ENCODE peak calls at places on chromosomes 12 and 14, in ten cellular contexts. G, E, F, R, U, D, I, J, Q and L are unnamed samples.

GRCh38 chr14:57266060-57266459 is 2.6 kb downstream of the EXOC5 start:
- DNase-seq in G (no peak), E (no peak), F (no peak), R (no peak), U (no peak), D (no peak), I (no peak), J (no peak), Q (no peak), L (no peak)

GRCh38 chr12:3119192-3119744 is 42.1 kb downstream of the TSPAN9 start:
- DNase-seq in G (peak), E (no peak), F (no peak), R (no peak), U (no peak), D (no peak), I (no peak), J (no peak), Q (no peak), L (no peak)

GRCh38 chr12:110689002-110689600 is at the start of gene HVCN1:
- DNase-seq in G (no peak), E (no peak), F (peak), R (peak), U (no peak), D (peak), I (peak), J (no peak), Q (no peak), L (peak)

GRCh38 chr14:30610719-30611388 is 11.3 kb upstream of the SCFD1 start:
- DNase-seq in G (peak), E (peak), F (peak), R (peak), U (no peak), D (no peak), I (no peak), J (peak), Q (peak), L (peak)

GRCh38 chr14:93269341-93270068 is 62.4 kb downstream of the UBR7 start:
- DNase-seq in G (peak), E (no peak), F (no peak), R (no peak), U (no peak), D (no peak), I (no peak), J (no peak), Q (no peak), L (no peak)

GRCh38 chr12:132761032-132761910 is at the start of gene ANKLE2:
- DNase-seq in G (peak), E (peak), F (peak), R (peak), U (peak), D (peak), I (peak), J (peak), Q (peak), L (peak)

GRCh38 chr12:50506753-50507473 is 2.1 kb downstream of the DIP2B start:
- DNase-seq in G (no peak), E (no peak), F (no peak), R (no peak), U (no peak), D (no peak), I (no peak), J (no peak), Q (no peak), L (no peak)

GRCh38 chr12:122473543-122474323 is 27.0 kb downstream of the ZCCHC8 start:
- DNase-seq in G (peak), E (no peak), F (no peak), R (no peak), U (peak), D (peak), I (no peak), J (no peak), Q (peak), L (no peak)

GRCh38 chr12:10672231-10672868 is 1.5 kb downstream of the STYK1 start:
- DNase-seq in G (no peak), E (no peak), F (peak), R (no peak), U (no peak), D (no peak), I (no peak), J (peak), Q (no peak), L (no peak)

GRCh38 chr14:76486251-76486743 is 110.4 kb downstream of the ESRRB start:
- DNase-seq in G (no peak), E (peak), F (no peak), R (no peak), U (no peak), D (no peak), I (no peak), J (no peak), Q (no peak), L (no peak)

GRCh38 chr14:77158175-77158908 is 16.8 kb upstream of the ZDHHC22 start:
- DNase-seq in G (peak), E (no peak), F (no peak), R (no peak), U (no peak), D (no peak), I (no peak), J (no peak), Q (peak), L (no peak)

GRCh38 chr12:76491292-76491691 is 68.3 kb downstream of the OSBPL8 start:
- DNase-seq in G (no peak), E (no peak), F (no peak), R (no peak), U (no peak), D (no peak), I (no peak), J (no peak), Q (no peak), L (no peak)

GRCh38 chr12:68157295-68157871 is 2.2 kb downstream of the IFNG start:
- DNase-seq in G (no peak), E (no peak), F (no peak), R (no peak), U (no peak), D (no peak), I (no peak), J (no peak), Q (no peak), L (no peak)

GRCh38 chr14:86035882-86036281 is 505.9 kb downstream of the FLRT2 start:
- DNase-seq in G (peak), E (peak), F (no peak), R (no peak), U (no peak), D (no peak), I (no peak), J (no peak), Q (no peak), L (no peak)

GRCh38 chr14:95294834-95295599 is 24.7 kb downstream of the CLMN start:
- DNase-seq in G (peak), E (no peak), F (peak), R (peak), U (no peak), D (no peak), I (no peak), J (no peak), Q (peak), L (no peak)

GRCh38 chr14:102806447-102806846 is 29.2 kb downstream of the TRAF3 start:
- DNase-seq in G (no peak), E (no peak), F (no peak), R (no peak), U (no peak), D (no peak), I (no peak), J (no peak), Q (no peak), L (no peak)

GRCh38 chr12:51751657-51752056 is 96.9 kb downstream of the FIGNL2 start:
- DNase-seq in G (no peak), E (no peak), F (no peak), R (no peak), U (no peak), D (no peak), I (no peak), J (no peak), Q (no peak), L (peak)

GRCh38 chr12:9759680-9760592 is 765 bp downstream of the CD69 start:
- DNase-seq in G (no peak), E (no peak), F (no peak), R (no peak), U (no peak), D (no peak), I (no peak), J (no peak), Q (no peak), L (no peak)

GRCh38 chr14:75979071-75979571 is 2.7 kb downstream of the TGFB3 start:
- DNase-seq in G (peak), E (peak), F (peak), R (peak), U (no peak), D (peak), I (no peak), J (no peak), Q (no peak), L (peak)

GRCh38 chr14:93011650-93012317 is 88.8 kb downstream of the CHGA start:
- DNase-seq in G (no peak), E (no peak), F (no peak), R (no peak), U (no peak), D (no peak), I (no peak), J (no peak), Q (no peak), L (no peak)

GRCh38 chr14:30337456-30337855 is 221.5 kb upstream of the G2E3 start:
- DNase-seq in G (no peak), E (no peak), F (no peak), R (no peak), U (no peak), D (no peak), I (no peak), J (no peak), Q (no peak), L (no peak)

GRCh38 chr14:100546051-100546443 is 41.2 kb downstream of the BEGAIN start:
- DNase-seq in G (no peak), E (no peak), F (no peak), R (no peak), U (peak), D (no peak), I (no peak), J (peak), Q (no peak), L (no peak)

GRCh38 chr12:125183187-125184067 is 118.2 kb downstream of the AACS start:
- DNase-seq in G (peak), E (peak), F (peak), R (peak), U (peak), D (peak), I (peak), J (peak), Q (peak), L (peak)

GRCh38 chr14:105646175-105646574 is 119.8 kb downstream of the TMEM121 start:
- DNase-seq in G (no peak), E (no peak), F (no peak), R (peak), U (no peak), D (no peak), I (no peak), J (no peak), Q (no peak), L (peak)

GRCh38 chr14:31942216-31942841 is 134.8 kb upstream of the ARHGAP5 start:
- DNase-seq in G (no peak), E (no peak), F (no peak), R (no peak), U (no peak), D (no peak), I (no peak), J (no peak), Q (no peak), L (no peak)

GRCh38 chr14:101191086-101191881 is 287.8 kb upstream of the RTL1 start:
- DNase-seq in G (no peak), E (no peak), F (no peak), R (no peak), U (peak), D (no peak), I (no peak), J (no peak), Q (no peak), L (no peak)

GRCh38 chr12:91777268-91777997 is 368.2 kb downstream of the BTG1 start:
- DNase-seq in G (peak), E (no peak), F (no peak), R (no peak), U (no peak), D (no peak), I (no peak), J (no peak), Q (no peak), L (no peak)

GRCh38 chr12:5248230-5248629 is 183.7 kb upstream of the NTF3 start:
- DNase-seq in G (no peak), E (no peak), F (no peak), R (no peak), U (no peak), D (no peak), I (no peak), J (no peak), Q (no peak), L (no peak)

GRCh38 chr12:27667540-27667939 is 28.7 kb upstream of the REP15 start:
- DNase-seq in G (peak), E (no peak), F (no peak), R (no peak), U (no peak), D (no peak), I (no peak), J (no peak), Q (no peak), L (no peak)

GRCh38 chr12:58046281-58046680 is 104.9 kb downstream of the ATP23 start:
- DNase-seq in G (peak), E (no peak), F (no peak), R (no peak), U (no peak), D (no peak), I (no peak), J (no peak), Q (no peak), L (no peak)

GRCh38 chr12:103886398-103886797 is 43.8 kb upstream of the HSP90B1 start:
- DNase-seq in G (no peak), E (no peak), F (no peak), R (no peak), U (no peak), D (no peak), I (no peak), J (no peak), Q (no peak), L (no peak)

GRCh38 chr12:116150001-116150400 is 127.5 kb downstream of the MED13L start:
- DNase-seq in G (peak), E (no peak), F (no peak), R (no peak), U (no peak), D (no peak), I (no peak), J (no peak), Q (no peak), L (no peak)

GRCh38 chr12:3348055-3348454 is 142.9 kb upstream of the PRMT8 start:
- DNase-seq in G (no peak), E (no peak), F (no peak), R (no peak), U (no peak), D (no peak), I (no peak), J (no peak), Q (no peak), L (no peak)

GRCh38 chr14:94088516-94088915 is 7.4 kb downstream of the IFI27L1 start:
- DNase-seq in G (peak), E (no peak), F (no peak), R (no peak), U (no peak), D (no peak), I (no peak), J (no peak), Q (no peak), L (no peak)

GRCh38 chr14:105240811-105241576 is 7.3 kb upstream of the BTBD6 start:
- DNase-seq in G (no peak), E (no peak), F (no peak), R (peak), U (no peak), D (no peak), I (no peak), J (no peak), Q (no peak), L (peak)

GRCh38 chr12:12349711-12350665 is at the start of gene MANSC1:
- DNase-seq in G (peak), E (peak), F (peak), R (peak), U (peak), D (peak), I (peak), J (peak), Q (no peak), L (peak)

GRCh38 chr12:7155471-7156034 is 25.4 kb downstream of the CLSTN3 start:
- DNase-seq in G (no peak), E (no peak), F (no peak), R (peak), U (no peak), D (no peak), I (no peak), J (no peak), Q (no peak), L (no peak)